ENCODE peak calls at places on chromosome 9, in five cellular contexts. K is SK-N-SH, G is GM23338, L is neural progenitor cell, O is GM23248. A is an unnamed sample.

GRCh38 chr9:124355941-124356744 is 59.1 kb downstream of the PSMB7 start:
- DNase-seq in K (no peak), G (no peak), L (no peak), O (no peak), A (no peak)

GRCh38 chr9:23636199-23636598 is 189.8 kb downstream of the ELAVL2 start:
- DNase-seq in K (no peak), G (no peak), L (no peak), O (no peak), A (no peak)

GRCh38 chr9:125757834-125758233 is 10.7 kb downstream of the PBX3 start:
- DNase-seq in K (no peak), G (no peak), L (no peak), O (no peak), A (no peak)

GRCh38 chr9:86573886-86574285 is 219.7 kb upstream of the TUT7 start:
- DNase-seq in K (no peak), G (no peak), L (no peak), O (peak; percentile 74), A (no peak)

GRCh38 chr9:700365-701282 is 140.9 kb upstream of the DMRT1 start:
- DNase-seq in K (no peak), G (no peak), L (no peak), O (peak; percentile 17), A (no peak)

GRCh38 chr9:109907400-109907799 is 127.4 kb downstream of the PALM2AKAP2 start:
- DNase-seq in K (no peak), G (no peak), L (peak; percentile 15), O (no peak), A (no peak)

GRCh38 chr9:32551491-32552049 is 557 bp upstream of the SMIM27 start:
- DNase-seq in K (peak; percentile 32), G (peak; percentile 36), L (peak; percentile 65), O (peak; percentile 66), A (peak; percentile 56)

GRCh38 chr9:79695531-79696218 is 123.9 kb downstream of the TLE4 start:
- DNase-seq in K (no peak), G (no peak), L (no peak), O (no peak), A (no peak)

GRCh38 chr9:4497855-4498254 is 7.6 kb downstream of the SLC1A1 start:
- DNase-seq in K (no peak), G (no peak), L (no peak), O (peak; percentile 82), A (peak; percentile 58)

GRCh38 chr9:132804576-132805295 is 73.3 kb downstream of the AK8 start:
- DNase-seq in K (no peak), G (no peak), L (peak; percentile 80), O (no peak), A (no peak)

GRCh38 chr9:108784128-108784490 is 71.7 kb downstream of the ACTL7B start:
- DNase-seq in K (no peak), G (no peak), L (no peak), O (no peak), A (no peak)

GRCh38 chr9:131258698-131259431 is 17.4 kb downstream of the FAM78A start:
- DNase-seq in K (no peak), G (peak; percentile 0), L (no peak), O (no peak), A (no peak)

GRCh38 chr9:121620777-121621437 is 30.5 kb upstream of the DAB2IP start:
- DNase-seq in K (peak; percentile 79), G (peak; percentile 83), L (peak; percentile 74), O (peak; percentile 47), A (no peak)

GRCh38 chr9:100674419-100675122 is 96.7 kb downstream of the CAVIN4 start:
- DNase-seq in K (no peak), G (no peak), L (no peak), O (peak; percentile 8), A (no peak)

GRCh38 chr9:100669968-100670367 is 92.1 kb downstream of the CAVIN4 start:
- DNase-seq in K (no peak), G (peak; percentile 75), L (no peak), O (no peak), A (no peak)

GRCh38 chr9:100670719-100671118 is 92.8 kb downstream of the CAVIN4 start:
- DNase-seq in K (no peak), G (peak; percentile 44), L (no peak), O (no peak), A (no peak)

GRCh38 chr9:100673249-100673648 is 95.4 kb downstream of the CAVIN4 start:
- DNase-seq in K (no peak), G (no peak), L (no peak), O (no peak), A (no peak)

DNA sequence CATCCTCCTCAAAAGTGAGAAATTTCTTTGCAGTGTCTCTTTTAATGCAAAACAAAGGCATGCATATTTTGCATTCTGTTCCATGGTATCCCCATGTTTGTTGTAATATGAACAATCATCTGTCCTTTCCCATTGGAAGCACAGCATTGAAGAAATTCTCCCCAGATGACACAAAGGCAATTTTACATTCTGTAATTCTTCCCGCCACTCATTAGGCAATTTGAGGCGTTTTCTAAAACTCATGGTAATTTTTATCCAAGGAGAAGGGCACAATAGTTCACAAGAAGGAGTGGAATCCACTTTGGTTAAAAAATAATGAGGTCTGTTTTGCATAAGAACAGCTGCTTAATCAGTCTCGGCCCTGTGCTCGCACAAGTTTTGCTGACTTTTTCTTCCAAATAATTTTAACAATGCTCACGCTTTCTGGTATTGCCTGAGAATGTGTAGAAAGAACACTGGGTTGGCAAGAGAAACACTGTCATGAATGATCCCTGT is 94.0 kb downstream of the CAVIN4 start:
- DNase-seq in K (no peak), G (peak; percentile 5), L (no peak), O (no peak), A (no peak)
- TF ChIP-seq EZH2phosphoT487 in K (no peak), G (no peak), L (no peak), O (no peak), A (no peak)

GRCh38 chr9:38108326-38108725 is 39.3 kb upstream of the SHB start:
- DNase-seq in K (no peak), G (no peak), L (no peak), O (no peak), A (no peak)

GRCh38 chr9:38110476-38110875 is 41.4 kb upstream of the SHB start:
- DNase-seq in K (no peak), G (no peak), L (no peak), O (no peak), A (no peak)

GRCh38 chr9:38109601-38110000 is 40.6 kb upstream of the SHB start:
- DNase-seq in K (no peak), G (no peak), L (no peak), O (no peak), A (no peak)

GRCh38 chr9:38114905-38115304 is 45.9 kb upstream of the SHB start:
- DNase-seq in K (no peak), G (no peak), L (no peak), O (no peak), A (no peak)

DNA sequence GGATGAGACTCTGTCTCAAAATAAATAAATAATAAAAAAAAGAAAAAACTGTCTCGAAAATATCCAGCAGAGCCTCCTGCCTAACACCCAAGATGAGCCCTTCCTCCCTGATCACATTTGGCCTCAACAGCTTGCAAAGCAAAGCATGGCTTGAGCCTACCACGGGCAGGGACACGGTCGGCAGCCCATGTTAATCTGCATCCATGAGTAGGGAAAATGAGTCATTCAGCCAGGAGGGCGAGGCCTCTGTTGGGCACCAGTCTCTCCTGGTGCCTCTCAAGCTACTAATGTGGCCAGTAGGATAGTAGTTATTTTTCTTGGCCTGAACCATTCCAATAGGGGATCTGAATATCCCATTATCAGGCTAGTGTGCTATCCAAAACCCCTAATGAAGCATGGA is 43.0 kb upstream of the SHB start:
- DNase-seq in K (no peak), G (no peak), L (no peak), O (peak; percentile 9), A (no peak)
- TF ChIP-seq EZH2phosphoT487 in K (no peak), G (no peak), L (no peak), O (no peak), A (no peak)

GRCh38 chr9:88011005-88011766 is 36.9 kb upstream of the CDK20 start:
- DNase-seq in K (peak; percentile 42), G (peak; percentile 52), L (peak; percentile 21), O (peak; percentile 35), A (peak; percentile 24)
- TF ChIP-seq EZH2phosphoT487 in K (no peak), G (no peak), L (no peak), O (no peak), A (no peak)

DNA sequence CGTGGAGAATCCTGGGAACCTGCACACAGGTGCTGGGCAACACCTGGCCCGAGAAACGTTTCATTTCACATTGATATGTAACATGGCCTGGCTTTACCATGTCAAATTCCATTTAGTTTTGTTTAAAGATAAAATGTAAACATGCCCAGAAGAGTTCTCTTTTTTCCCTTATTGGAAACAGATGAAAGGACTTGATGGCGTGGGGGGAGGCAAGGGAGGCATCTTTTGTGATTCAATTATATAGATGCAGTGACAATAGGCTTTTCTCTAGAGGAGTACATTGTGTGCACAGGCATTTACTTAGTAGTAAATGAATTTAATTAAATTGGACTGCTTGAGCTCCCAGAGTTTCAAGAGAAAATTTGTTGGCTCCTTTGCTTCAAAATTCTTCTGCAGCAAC is 254.2 kb upstream of the NFIL3 start:
- DNase-seq in K (peak; percentile 54), G (no peak), L (peak; percentile 40), O (no peak), A (no peak)
- TF ChIP-seq EZH2phosphoT487 in K (no peak), G (no peak), L (no peak), O (no peak), A (no peak)

DNA sequence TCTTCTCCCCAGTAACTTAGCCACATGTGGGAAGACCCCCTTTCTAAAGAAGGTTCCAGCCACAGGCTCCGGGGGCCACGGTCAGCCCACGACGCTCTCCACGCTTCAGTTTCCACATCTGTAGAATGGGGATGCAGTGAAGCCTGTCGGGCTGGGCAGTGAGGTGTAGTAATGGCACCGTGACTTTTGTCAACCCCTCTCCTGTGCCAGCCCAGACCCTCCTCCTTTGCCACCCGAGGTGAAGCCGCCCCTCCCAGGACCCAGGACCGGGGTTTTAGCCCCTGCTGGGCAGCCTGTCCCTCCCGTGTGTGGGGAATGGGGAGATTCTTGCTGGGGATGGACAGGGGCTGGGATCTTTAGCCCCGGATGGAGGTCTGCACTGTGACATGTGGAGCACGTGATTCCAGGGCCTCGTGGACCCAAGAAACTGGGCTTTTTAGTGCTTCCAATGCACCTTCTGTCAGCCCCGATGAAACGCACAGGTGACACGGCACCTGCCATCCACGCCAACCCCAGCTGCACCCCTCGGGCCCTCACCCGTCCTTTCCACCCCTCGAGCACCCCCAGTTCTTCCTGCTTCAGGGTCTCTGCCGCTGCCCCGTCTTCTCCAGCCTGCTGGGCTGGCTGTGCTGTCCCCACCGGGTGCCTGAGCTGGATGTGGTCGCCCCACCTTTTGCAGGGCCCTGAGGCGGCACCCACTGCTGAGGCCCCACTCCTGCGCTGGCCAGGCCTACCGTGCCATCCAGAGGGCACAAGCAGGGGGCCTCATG is 13.4 kb upstream of the RNU6ATAC start:
- DNase-seq in K (peak; percentile 32), G (no peak), L (no peak), O (no peak), A (no peak)
- TF ChIP-seq EZH2phosphoT487 in K (no peak), G (no peak), L (no peak), O (no peak), A (no peak)

GRCh38 chr9:16155878-16156277 is 603.0 kb downstream of the CCDC171 start:
- DNase-seq in K (peak; percentile 44), G (no peak), L (no peak), O (no peak), A (no peak)

GRCh38 chr9:16152276-16153065 is 599.6 kb downstream of the CCDC171 start:
- DNase-seq in K (no peak), G (no peak), L (peak; percentile 20), O (no peak), A (no peak)

GRCh38 chr9:16150938-16151650 is 598.3 kb downstream of the CCDC171 start:
- DNase-seq in K (peak; percentile 35), G (no peak), L (no peak), O (no peak), A (no peak)

GRCh38 chr9:16154570-16155078 is 601.8 kb downstream of the CCDC171 start:
- DNase-seq in K (no peak), G (peak; percentile 91), L (peak; percentile 84), O (peak; percentile 66), A (peak; percentile 83)

GRCh38 chr9:16153221-16153620 is 600.4 kb downstream of the CCDC171 start:
- DNase-seq in K (no peak), G (no peak), L (no peak), O (no peak), A (no peak)
- TF ChIP-seq EZH2phosphoT487 in K (no peak), G (no peak), L (no peak), O (no peak), A (no peak)